ENCODE peak calls at places on chromosomes 4 and X, in four cellular contexts. Q, R, W and B are unnamed samples.

GRCh38 chr4:17544205-17544604 is 29.2 kb downstream of the CLRN2 start:
- DNase-seq in Q (no peak), R (no peak), W (peak; percentile 0), B (no peak)

GRCh38 chrX:29044802-29045201 is 457.6 kb downstream of the IL1RAPL1 start:
- DNase-seq in Q (no peak), R (no peak), W (no peak), B (no peak)

GRCh38 chr4:2796261-2797187 is 3.6 kb downstream of the SH3BP2 start:
- DNase-seq in Q (peak; percentile 29), R (no peak), W (no peak), B (peak; percentile 85)

GRCh38 chrX:20300822-20301221 is 34.1 kb upstream of the RPS6KA3 start:
- DNase-seq in Q (no peak), R (peak; percentile 8), W (no peak), B (no peak)

GRCh38 chr4:1194028-1194900 is 21.9 kb upstream of the SPON2 start:
- DNase-seq in Q (peak; percentile 87), R (no peak), W (no peak), B (no peak)

GRCh38 chr4:86011117-86011516 is 348.7 kb downstream of the MAPK10 start:
- DNase-seq in Q (no peak), R (no peak), W (no peak), B (no peak)

GRCh38 chr4:180832086-180832485 is 1411.1 kb upstream of the TENM3 start:
- DNase-seq in Q (no peak), R (no peak), W (no peak), B (no peak)

GRCh38 chr4:26873391-26874026 is 12.9 kb downstream of the STIM2 start:
- DNase-seq in Q (no peak), R (peak; percentile 37), W (no peak), B (no peak)

GRCh38 chr4:76894537-76894936 is 3.4 kb downstream of the SOWAHB start:
- DNase-seq in Q (no peak), R (no peak), W (no peak), B (no peak)

GRCh38 chr4:179989975-179990374 is 2253.2 kb upstream of the TENM3 start:
- DNase-seq in Q (no peak), R (no peak), W (no peak), B (no peak)

GRCh38 chr4:173370130-173370476 is 651 bp upstream of the SAP30 start:
- DNase-seq in Q (peak; percentile 31), R (peak; percentile 67), W (no peak), B (no peak)

GRCh38 chrX:49810233-49810632 is 18.9 kb upstream of the PAGE4 start:
- DNase-seq in Q (no peak), R (no peak), W (no peak), B (no peak)

GRCh38 chrX:123424546-123424945 is 240.5 kb downstream of the GRIA3 start:
- DNase-seq in Q (no peak), R (no peak), W (no peak), B (no peak)

GRCh38 chr4:17561195-17561909 is 15.6 kb upstream of the LAP3 start:
- DNase-seq in Q (peak; percentile 63), R (no peak), W (no peak), B (no peak)

GRCh38 chr4:15953625-15954024 is 9.3 kb downstream of the FGFBP2 start:
- DNase-seq in Q (no peak), R (no peak), W (no peak), B (no peak)

GRCh38 chrX:11509786-11510185 is 155.9 kb downstream of the ARHGAP6 start:
- DNase-seq in Q (no peak), R (no peak), W (no peak), B (no peak)

GRCh38 chrX:43448688-43449087 is 207.4 kb upstream of the MAOA start:
- DNase-seq in Q (no peak), R (no peak), W (peak; percentile 19), B (no peak)

GRCh38 chrX:139506318-139506717 is 24.2 kb upstream of the F9 start:
- DNase-seq in Q (no peak), R (no peak), W (no peak), B (no peak)

GRCh38 chr4:85489273-85489672 is 14.3 kb downstream of the ARHGAP24 start:
- DNase-seq in Q (no peak), R (no peak), W (no peak), B (no peak)

GRCh38 chr4:16617416-16617815 is 281.0 kb downstream of the LDB2 start:
- DNase-seq in Q (no peak), R (no peak), W (no peak), B (no peak)

GRCh38 chr4:8506373-8507250 is 66.0 kb downstream of the TRMT44 start:
- DNase-seq in Q (no peak), R (no peak), W (no peak), B (no peak)

GRCh38 chr4:108533876-108534275 is 86.5 kb upstream of the RPL34 start:
- DNase-seq in Q (no peak), R (no peak), W (no peak), B (no peak)

GRCh38 chrX:150219374-150220185 is 143.5 kb upstream of the MAMLD1 start:
- DNase-seq in Q (no peak), R (no peak), W (no peak), B (no peak)

GRCh38 chr4:155543126-155543765 is 123.4 kb upstream of the GUCY1A1 start:
- DNase-seq in Q (no peak), R (no peak), W (no peak), B (no peak)

GRCh38 chr4:183995489-183996049 is 90.5 kb downstream of the STOX2 start:
- DNase-seq in Q (no peak), R (no peak), W (no peak), B (no peak)

GRCh38 chr4:189096717-189097116 is 844.0 kb upstream of the FRG1 start:
- DNase-seq in Q (peak; percentile 54), R (no peak), W (no peak), B (no peak)

GRCh38 chr4:9867746-9868425 is 86.5 kb downstream of the DRD5 start:
- DNase-seq in Q (no peak), R (no peak), W (peak; percentile 85), B (no peak)

GRCh38 chr4:129751646-129752045 is 655.7 kb downstream of the C4orf33 start:
- DNase-seq in Q (no peak), R (no peak), W (no peak), B (no peak)

GRCh38 chr4:119684463-119684862 is 55.9 kb upstream of the PDE5A start:
- DNase-seq in Q (no peak), R (no peak), W (no peak), B (no peak)

GRCh38 chrX:50609796-50610195 is 139.2 kb upstream of the DGKK start:
- DNase-seq in Q (no peak), R (no peak), W (no peak), B (no peak)

GRCh38 chr4:77120888-77121508 is 36.0 kb upstream of the CCNG2 start:
- DNase-seq in Q (no peak), R (no peak), W (no peak), B (no peak)

GRCh38 chrX:22278375-22278774 is 5.7 kb downstream of the CBLL2 start:
- DNase-seq in Q (no peak), R (no peak), W (no peak), B (no peak)

GRCh38 chrX:53990201-53990600 is 54.1 kb downstream of the PHF8 start:
- DNase-seq in Q (no peak), R (no peak), W (no peak), B (no peak)

GRCh38 chr4:54228563-54229501 is at the start of gene PDGFRA:
- DNase-seq in Q (peak; percentile 89), R (no peak), W (no peak), B (no peak)

GRCh38 chrX:15750611-15751159 is 12.6 kb downstream of the CA5B start:
- DNase-seq in Q (no peak), R (peak; percentile 15), W (no peak), B (no peak)